ENCODE peak calls at places on chromosomes 6 and 20, in ten cellular contexts. K is brain microvascular endothelial cell, E is progenitor cell of endocrine pancreas, D is cardiac fibroblast, A is astrocyte of the spinal cord, V is HepG2, S is thyroid gland, U is HCT116, Q is WTC11, C is neural crest cell. I is an unnamed sample.

GRCh38 chr6:46320505-46320904 is 149.7 kb upstream of the ENPP5 start:
- DNase-seq in K (no peak), E (no peak), D (peak; percentile 24), A (no peak), V (no peak), S (no peak), U (no peak), Q (no peak), C (no peak), I (no peak)

GRCh38 chr6:107763959-107764358 is 60.2 kb downstream of the SCML4 start:
- DNase-seq in K (peak; percentile 64), E (no peak), D (peak; percentile 9), A (peak; percentile 67), V (no peak), S (no peak), U (no peak), Q (no peak), C (no peak), I (no peak)

GRCh38 chr20:46307139-46307998 is 929 bp downstream of the CDH22 start:
- DNase-seq in K (no peak), E (peak; percentile 36), D (peak; percentile 55), A (peak; percentile 14), V (peak; percentile 44), S (peak; percentile 53), U (no peak), Q (peak; percentile 82), C (peak; percentile 51), I (peak; percentile 85)

GRCh38 chr6:65706436-65706835 is 590 bp downstream of the EYS start:
- DNase-seq in K (no peak), E (no peak), D (no peak), A (no peak), V (no peak), S (no peak), U (no peak), Q (no peak), C (no peak), I (no peak)

GRCh38 chr6:64985726-64986125 is 721.3 kb downstream of the EYS start:
- DNase-seq in K (no peak), E (no peak), D (peak; percentile 3), A (no peak), V (no peak), S (no peak), U (no peak), Q (no peak), C (no peak), I (no peak)

GRCh38 chr6:153032255-153032882 is 29.9 kb upstream of the MTRF1L start:
- DNase-seq in K (no peak), E (no peak), D (peak; percentile 85), A (peak; percentile 85), V (peak; percentile 22), S (no peak), U (peak; percentile 27), Q (no peak), C (no peak), I (no peak)

GRCh38 chr20:49426395-49426794 is 56.1 kb downstream of the KCNB1 start:
- DNase-seq in K (no peak), E (no peak), D (no peak), A (no peak), V (no peak), S (no peak), U (no peak), Q (no peak), C (no peak), I (no peak)

GRCh38 chr20:57869951-57870315 is 160.1 kb upstream of the PMEPA1 start:
- DNase-seq in K (no peak), E (no peak), D (no peak), A (no peak), V (no peak), S (no peak), U (no peak), Q (no peak), C (no peak), I (no peak)

GRCh38 chr20:11354841-11355240 is 562.9 kb upstream of the BTBD3 start:
- DNase-seq in K (no peak), E (no peak), D (no peak), A (no peak), V (no peak), S (no peak), U (no peak), Q (no peak), C (no peak), I (no peak)

GRCh38 chr6:150354754-150355571 is 13.8 kb upstream of the IYD start:
- DNase-seq in K (peak; percentile 58), E (no peak), D (peak; percentile 24), A (peak; percentile 48), V (no peak), S (peak; percentile 61), U (no peak), Q (no peak), C (no peak), I (no peak)

GRCh38 chr6:108746411-108746810 is 101.8 kb upstream of the ARMC2 start:
- DNase-seq in K (no peak), E (no peak), D (no peak), A (no peak), V (no peak), S (no peak), U (no peak), Q (no peak), C (no peak), I (no peak)

GRCh38 chr20:58634818-58635665 is 16.0 kb upstream of the STX16 start:
- DNase-seq in K (no peak), E (no peak), D (no peak), A (no peak), V (no peak), S (peak; percentile 22), U (no peak), Q (no peak), C (no peak), I (no peak)

DNA sequence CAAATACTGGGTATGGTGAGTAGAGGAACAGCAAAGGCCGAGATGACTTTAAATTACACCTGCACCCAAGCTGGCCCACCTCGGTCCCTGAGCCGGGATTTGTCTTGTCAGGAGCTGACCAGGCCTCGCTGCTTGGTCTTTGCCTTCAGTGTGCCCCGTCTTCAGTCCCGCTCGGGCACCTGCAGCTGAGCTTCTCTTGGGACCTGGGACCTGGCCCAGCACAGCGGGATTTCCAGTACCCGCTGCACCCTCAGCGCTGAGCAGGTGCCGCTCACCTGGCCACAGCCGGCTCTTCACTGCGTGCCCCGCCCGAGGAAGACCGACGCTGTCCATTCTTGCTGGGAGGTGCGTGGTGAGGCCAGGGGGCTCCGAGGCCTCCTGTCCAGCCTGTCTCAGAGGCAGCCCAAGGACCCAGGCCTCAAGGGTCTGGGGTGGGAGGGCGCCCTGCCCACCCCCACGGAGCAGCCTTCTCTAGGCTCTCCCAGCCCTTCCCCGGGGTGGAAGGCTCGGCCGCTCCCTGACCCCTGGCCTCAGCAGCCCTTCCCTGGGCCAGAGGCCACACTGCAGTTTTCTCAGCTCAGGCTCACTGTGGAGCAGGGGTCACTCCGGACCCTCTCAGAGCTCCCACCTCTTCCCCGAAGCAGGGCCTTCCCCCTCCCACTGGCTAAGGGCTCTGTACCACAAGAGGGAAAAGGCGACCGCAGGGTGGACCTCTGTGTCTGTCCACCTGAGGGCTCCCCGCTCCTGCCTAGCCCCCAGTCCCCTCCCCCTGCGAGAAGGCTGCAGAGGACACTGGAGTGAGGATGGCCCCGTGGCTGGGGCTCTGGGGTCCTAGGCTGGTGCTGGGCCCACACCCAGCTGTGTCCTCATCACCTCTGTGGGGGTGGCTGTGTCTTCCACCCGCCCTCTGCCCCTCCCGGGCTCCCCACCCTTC is 119.3 kb downstream of the RNASET2 start:
- DNase-seq in K (no peak), E (no peak), D (no peak), A (no peak), V (no peak), S (no peak), U (no peak), Q (peak; percentile 36), C (no peak), I (no peak)
- TF ChIP-seq CTCF in K (no peak), E (no peak), D (no peak), A (no peak), V (no peak), S (no peak), U (no peak), Q (no peak), C (no peak), I (no peak)

DNA sequence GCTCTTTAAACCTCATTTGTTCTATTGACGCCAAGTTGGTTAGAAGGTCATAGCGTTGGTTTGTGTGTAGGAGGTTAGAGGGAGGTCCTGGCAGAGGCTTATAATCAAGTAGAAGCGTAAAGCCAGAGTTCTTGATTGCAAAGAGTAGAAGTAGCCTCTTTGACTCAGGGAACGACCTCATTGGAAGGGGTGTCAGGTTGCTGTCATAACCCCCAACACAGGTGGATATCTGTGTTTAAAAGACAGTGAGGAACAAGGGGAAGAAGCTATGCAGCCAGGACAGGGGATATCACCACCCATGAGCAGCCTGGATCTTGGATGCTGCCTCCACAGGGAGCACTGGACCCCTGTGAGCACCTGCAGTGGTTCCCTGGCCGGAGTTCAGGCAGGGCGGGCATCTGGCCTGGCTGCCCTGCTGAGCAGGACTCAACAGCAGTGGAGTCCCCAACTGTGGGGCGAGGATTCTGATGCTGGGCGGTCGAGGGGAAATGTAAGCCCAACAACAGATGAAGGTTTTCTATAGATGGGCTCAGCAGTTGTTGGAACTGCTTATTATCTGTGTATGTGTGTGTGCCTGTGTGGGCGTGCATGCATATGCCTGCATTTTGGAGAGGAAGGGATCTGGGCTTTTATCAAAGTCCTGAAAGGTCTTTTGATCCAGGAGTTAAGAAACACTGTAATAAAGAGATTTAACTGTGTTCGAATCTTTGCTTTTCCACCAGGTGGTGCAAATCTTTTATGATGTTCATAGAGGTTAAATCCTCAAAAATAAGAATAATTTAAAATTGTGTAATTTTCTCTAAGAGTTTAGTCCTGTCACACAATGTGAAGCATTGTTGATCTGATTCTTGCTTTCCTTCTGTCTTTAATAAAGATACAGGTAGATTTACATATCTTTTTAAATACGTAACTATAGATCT is 27.7 kb downstream of the HIVEP1 start:
- DNase-seq in K (no peak), E (no peak), D (no peak), A (no peak), V (no peak), S (no peak), U (no peak), Q (no peak), C (no peak), I (no peak)
- TF ChIP-seq CTCF in K (no peak), E (no peak), D (no peak), A (no peak), V (no peak), S (no peak), U (no peak), Q (no peak), C (no peak), I (no peak)

GRCh38 chr20:35264755-35265154 is 13.2 kb downstream of the MMP24OS start:
- DNase-seq in K (no peak), E (no peak), D (no peak), A (no peak), V (peak; percentile 74), S (no peak), U (no peak), Q (peak; percentile 58), C (no peak), I (peak; percentile 78)
- TF ChIP-seq CTCF in K (peak; percentile 57), E (peak; percentile 33), D (peak; percentile 19), A (peak; percentile 43), V (peak; percentile 82), S (no peak), U (peak; percentile 27), Q (no peak), C (no peak), I (peak; percentile 63)

DNA sequence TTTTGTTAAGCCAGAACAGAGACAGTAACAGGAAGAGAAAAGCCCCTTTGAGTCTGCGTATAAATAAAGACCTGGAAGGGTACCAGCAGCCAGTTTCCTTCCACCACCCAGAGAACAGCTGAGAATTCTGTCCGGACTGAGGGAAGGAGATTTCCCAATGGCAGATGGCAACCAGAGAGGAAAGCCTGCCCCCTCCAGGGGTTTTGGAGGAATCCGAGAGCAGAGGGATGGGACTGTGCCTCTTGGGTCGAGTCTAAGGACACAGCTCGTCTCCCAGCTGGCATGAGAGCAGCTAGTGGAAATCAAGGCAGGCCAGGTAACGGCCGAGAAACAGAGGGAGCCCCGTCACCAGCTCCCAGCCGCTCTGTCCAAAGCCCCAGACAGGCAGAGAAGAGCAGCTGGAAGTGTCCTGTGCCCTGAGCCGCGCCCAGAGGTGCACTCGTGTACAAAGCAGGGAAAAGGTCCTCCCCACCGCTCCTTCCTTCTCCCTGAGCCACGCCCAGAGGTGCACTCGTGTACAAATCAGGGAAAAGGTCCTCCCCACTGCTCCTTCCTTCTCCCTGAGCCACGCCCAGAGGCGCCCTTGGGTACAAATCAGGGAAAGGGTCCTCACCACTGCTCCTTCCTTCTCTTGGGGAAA is 134.0 kb upstream of the SNX9 start:
- DNase-seq in K (no peak), E (no peak), D (peak; percentile 52), A (no peak), V (no peak), S (no peak), U (peak; percentile 27), Q (peak; percentile 53), C (no peak), I (peak; percentile 2)
- TF ChIP-seq CTCF in K (peak; percentile 15), E (no peak), D (no peak), A (no peak), V (peak; percentile 46), S (no peak), U (peak; percentile 32), Q (no peak), C (no peak), I (no peak)

I was measured in Calu3.